ENCODE peak calls at places on chromosomes 16 and 17, in eight cellular contexts. U is OCI-LY7; M is spleen; H is CD4-positive, alpha-beta T cell; R is neuronal stem cell; V is naive thymus-derived CD4-positive, alpha-beta T cell; N is right lobe of liver; I is colonic mucosa. W is an unnamed sample.
A peak's percentile ranks its signal among the peaks of the same experiment; 100 is the strongest.

GRCh38 chr16:4384497-4384896 is 12.8 kb downstream of the VASN start:
- DNase-seq in U (no peak), M (no peak), H (no peak), R (no peak), V (no peak), N (no peak), I (no peak), W (no peak)

GRCh38 chr17:2083613-2084128 is 28.8 kb downstream of the HIC1 start:
- DNase-seq in U (no peak), M (no peak), H (no peak), R (no peak), V (no peak), N (no peak), I (no peak), W (peak; percentile 87)

GRCh38 chr17:31699281-31699680 is 159.8 kb downstream of the COPRS start:
- DNase-seq in U (no peak), M (no peak), H (no peak), R (no peak), V (no peak), N (no peak), I (peak; percentile 29), W (no peak)

GRCh38 chr17:80060629-80061028 is 24.2 kb downstream of the CCDC40 start:
- DNase-seq in U (no peak), M (no peak), H (no peak), R (no peak), V (no peak), N (no peak), I (no peak), W (no peak)

GRCh38 chr17:82449136-82449882 is 1.2 kb downstream of the CYBC1 start:
- DNase-seq in U (peak; percentile 100), M (peak; percentile 96), H (peak; percentile 62), R (no peak), V (peak; percentile 68), N (peak; percentile 65), I (no peak), W (no peak)

GRCh38 chr17:68195667-68196393 is 52.0 kb upstream of the AMZ2 start:
- DNase-seq in U (no peak), M (peak; percentile 82), H (no peak), R (no peak), V (no peak), N (no peak), I (no peak), W (no peak)

GRCh38 chr17:43597624-43598358 is 51.7 kb upstream of the ETV4 start:
- DNase-seq in U (no peak), M (no peak), H (no peak), R (no peak), V (no peak), N (no peak), I (no peak), W (no peak)

GRCh38 chr17:65270499-65270898 is 133.3 kb downstream of the RGS9 start:
- DNase-seq in U (no peak), M (no peak), H (no peak), R (no peak), V (no peak), N (no peak), I (no peak), W (no peak)

GRCh38 chr16:84406006-84406963 is 37.9 kb downstream of the ATP2C2 start:
- DNase-seq in U (no peak), M (no peak), H (no peak), R (no peak), V (no peak), N (no peak), I (no peak), W (no peak)

GRCh38 chr17:77579717-77580116 is 378.8 kb upstream of the TNRC6C start:
- DNase-seq in U (no peak), M (no peak), H (no peak), R (no peak), V (no peak), N (no peak), I (no peak), W (no peak)

GRCh38 chr17:44211281-44212265 is 7.9 kb downstream of the UBTF start:
- DNase-seq in U (no peak), M (no peak), H (no peak), R (no peak), V (no peak), N (no peak), I (no peak), W (no peak)

GRCh38 chr17:73211745-73212144 is 18.9 kb downstream of the COG1 start:
- DNase-seq in U (no peak), M (no peak), H (peak; percentile 51), R (no peak), V (peak; percentile 65), N (no peak), I (no peak), W (peak; percentile 54)

GRCh38 chr16:65315004-65315398 is 193.1 kb upstream of the CDH11 start:
- DNase-seq in U (no peak), M (no peak), H (no peak), R (no peak), V (no peak), N (no peak), I (peak; percentile 19), W (peak; percentile 66)

GRCh38 chr16:51271156-51271555 is 120.1 kb upstream of the SALL1 start:
- DNase-seq in U (no peak), M (no peak), H (no peak), R (no peak), V (no peak), N (no peak), I (no peak), W (no peak)

GRCh38 chr16:51262428-51262827 is 111.4 kb upstream of the SALL1 start:
- DNase-seq in U (no peak), M (no peak), H (no peak), R (no peak), V (no peak), N (no peak), I (no peak), W (no peak)

GRCh38 chr16:51267676-51268075 is 116.6 kb upstream of the SALL1 start:
- DNase-seq in U (no peak), M (no peak), H (no peak), R (no peak), V (no peak), N (no peak), I (no peak), W (no peak)

GRCh38 chr16:51268237-51268636 is 117.2 kb upstream of the SALL1 start:
- DNase-seq in U (no peak), M (no peak), H (no peak), R (no peak), V (no peak), N (no peak), I (no peak), W (no peak)
- H3K27ac ChIP-seq in U (no peak overlapping the region), M (no peak overlapping the region), H (no peak overlapping the region), R (no peak overlapping the region), V (no peak overlapping the region), N (no peak overlapping the region), I (no peak overlapping the region), W (no peak overlapping the region)

DNA sequence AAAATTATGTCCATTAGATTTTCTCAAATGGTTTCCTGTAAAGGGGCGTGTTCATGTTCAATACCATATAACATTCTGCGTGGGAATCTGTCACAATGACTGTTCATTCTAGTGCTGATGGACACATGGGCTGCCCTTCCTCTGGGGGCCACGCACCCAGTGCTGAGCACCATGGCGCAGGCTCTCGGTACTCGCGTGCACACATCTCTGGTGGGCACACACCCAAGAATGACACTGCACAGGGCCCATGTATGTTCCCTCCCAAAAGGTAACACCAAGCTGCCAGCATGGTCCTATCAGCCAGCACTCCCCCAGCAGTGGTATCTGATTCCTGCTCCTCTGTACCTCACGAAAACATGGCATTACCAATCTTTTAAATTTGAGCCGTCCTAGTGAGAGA is 13.7 kb downstream of the B9D1 start:
- DNase-seq in U (no peak), M (peak; percentile 43), H (no peak), R (no peak), V (no peak), N (no peak), I (no peak), W (no peak)
- H3K27ac ChIP-seq in U (no peak overlapping the region), M (no peak overlapping the region), H (no peak overlapping the region), R (no peak overlapping the region), V (no peak overlapping the region), N (no peak overlapping the region), I (no peak overlapping the region), W (no peak overlapping the region)

GRCh38 chr16:17245727-17246576 is 224.8 kb downstream of the XYLT1 start:
- DNase-seq in U (no peak), M (no peak), H (no peak), R (no peak), V (no peak), N (no peak), I (no peak), W (no peak)
- H3K27ac ChIP-seq in U (no peak overlapping the region), M (no peak overlapping the region), H (no peak overlapping the region), R (no peak overlapping the region), V (no peak overlapping the region), N (no peak overlapping the region), I (no peak overlapping the region), W (no peak overlapping the region)

GRCh38 chr16:27285676-27286196 is 17.2 kb upstream of the NSMCE1 start:
- DNase-seq in U (no peak), M (no peak), H (no peak), R (no peak), V (no peak), N (no peak), I (peak; percentile 34), W (no peak)

GRCh38 chr16:27287887-27288286 is 19.3 kb upstream of the NSMCE1 start:
- DNase-seq in U (no peak), M (no peak), H (no peak), R (no peak), V (no peak), N (no peak), I (no peak), W (no peak)

GRCh38 chr16:27284865-27285675 is 16.5 kb upstream of the NSMCE1 start:
- DNase-seq in U (no peak), M (no peak), H (no peak), R (no peak), V (no peak), N (no peak), I (peak; percentile 3), W (no peak)

GRCh38 chr16:27286446-27286845 is 17.9 kb upstream of the NSMCE1 start:
- DNase-seq in U (no peak), M (no peak), H (no peak), R (no peak), V (no peak), N (no peak), I (no peak), W (peak; percentile 96)

DNA sequence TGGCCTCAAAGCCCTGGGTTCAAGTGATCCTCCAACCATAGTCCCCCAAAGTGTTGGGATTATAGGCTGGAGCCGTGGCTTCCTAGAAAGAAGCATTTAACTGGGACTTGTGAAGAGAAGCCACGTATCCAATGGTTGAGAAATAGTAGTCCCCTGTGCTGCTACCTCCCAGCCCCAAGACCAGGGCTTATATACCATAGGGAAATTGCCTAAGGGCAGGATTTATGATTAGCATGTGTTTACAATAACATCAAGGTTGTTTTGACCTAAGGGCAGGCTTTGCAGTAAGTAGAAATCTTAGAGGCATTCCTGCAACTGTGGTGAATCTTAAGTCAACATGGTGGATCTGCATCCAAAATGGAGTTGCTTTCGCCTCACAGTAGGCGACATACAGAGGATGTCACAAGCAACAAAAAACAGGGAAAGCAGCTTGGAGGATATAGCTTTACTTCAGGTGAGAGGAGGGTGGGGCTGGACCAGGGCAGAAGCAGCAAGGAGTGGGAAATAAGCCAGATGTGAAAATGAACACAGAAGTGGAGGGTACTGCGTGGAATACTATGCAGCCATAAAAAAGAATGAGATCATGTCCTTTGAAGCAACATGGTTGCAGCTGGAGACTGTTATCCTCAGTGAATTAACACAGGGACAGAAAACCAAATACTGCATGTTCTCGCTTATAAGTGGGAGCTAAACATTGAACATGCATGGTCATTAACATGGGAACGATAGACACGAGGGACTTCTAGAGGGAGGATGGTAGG is 18.7 kb upstream of the NSMCE1 start:
- DNase-seq in U (no peak), M (no peak), H (no peak), R (no peak), V (no peak), N (no peak), I (no peak), W (peak; percentile 18)
- H3K27ac ChIP-seq in U (no peak overlapping the region), M (peak overlapping the region; percentile 65), H (no peak overlapping the region), R (no peak overlapping the region), V (no peak overlapping the region), N (no peak overlapping the region), I (no peak overlapping the region), W (no peak overlapping the region)

W was measured in cardiac muscle cell.